ENCODE peak calls at places on chromosomes 7 and 10, in five cellular contexts. K, F, S, L and E are unnamed samples.

GRCh38 chr7:64951250-64951848 is 39.5 kb downstream of the ZNF117 start:
- DNase-seq in K (peak; percentile 74), F (peak; percentile 2), S (peak; percentile 66), L (peak; percentile 58), E (peak; percentile 56)

GRCh38 chr10:124701435-124701834 is 42.7 kb downstream of the FAM53B start:
- DNase-seq in K (no peak), F (no peak), S (no peak), L (peak; percentile 14), E (no peak)

GRCh38 chr7:74424291-74424880 is 29.3 kb upstream of the GTF2IRD1 start:
- DNase-seq in K (no peak), F (no peak), S (peak; percentile 39), L (no peak), E (no peak)

GRCh38 chr7:3092468-3092867 is 48.8 kb upstream of the CARD11 start:
- DNase-seq in K (no peak), F (no peak), S (no peak), L (no peak), E (no peak)

GRCh38 chr7:128080169-128080568 is 48.9 kb upstream of the LRRC4 start:
- DNase-seq in K (no peak), F (no peak), S (no peak), L (no peak), E (peak; percentile 75)

GRCh38 chr7:125491137-125491536 is 561.5 kb upstream of the POT1 start:
- DNase-seq in K (peak; percentile 57), F (no peak), S (no peak), L (no peak), E (peak; percentile 80)

GRCh38 chr7:158846304-158846703 is 10.1 kb upstream of the DYNC2I1 start:
- DNase-seq in K (no peak), F (no peak), S (no peak), L (no peak), E (no peak)

GRCh38 chr10:77526861-77527617 is 110.6 kb downstream of the KCNMA1 start:
- DNase-seq in K (peak; percentile 53), F (no peak), S (no peak), L (no peak), E (no peak)

GRCh38 chr10:103724771-103725170 is 130.6 kb downstream of the SH3PXD2A start:
- DNase-seq in K (no peak), F (no peak), S (no peak), L (no peak), E (no peak)

GRCh38 chr7:101420436-101420835 is 57.8 kb downstream of the COL26A1 start:
- DNase-seq in K (peak; percentile 15), F (no peak), S (peak; percentile 62), L (no peak), E (peak; percentile 71)

GRCh38 chr10:6418613-6419216 is 161.4 kb downstream of the PRKCQ start:
- DNase-seq in K (no peak), F (no peak), S (no peak), L (no peak), E (no peak)

GRCh38 chr10:89887830-89888229 is 186.4 kb downstream of the KIF20B start:
- DNase-seq in K (no peak), F (no peak), S (no peak), L (peak; percentile 54), E (peak; percentile 50)

GRCh38 chr7:132084776-132085388 is 491.4 kb downstream of the PLXNA4 start:
- DNase-seq in K (peak; percentile 30), F (no peak), S (no peak), L (no peak), E (no peak)

GRCh38 chr10:92173996-92174395 is 116.9 kb downstream of the CPEB3 start:
- DNase-seq in K (peak; percentile 1), F (peak; percentile 2), S (no peak), L (no peak), E (no peak)

GRCh38 chr7:88357295-88357694 is 50.6 kb upstream of the STEAP4 start:
- DNase-seq in K (peak; percentile 63), F (no peak), S (no peak), L (peak; percentile 24), E (no peak)

GRCh38 chr7:93447509-93447908 is 127.0 kb downstream of the CALCR start:
- DNase-seq in K (no peak), F (no peak), S (no peak), L (no peak), E (no peak)

GRCh38 chr7:91414734-91415133 is 150.5 kb downstream of the FZD1 start:
- DNase-seq in K (no peak), F (no peak), S (peak; percentile 48), L (no peak), E (peak; percentile 16)

GRCh38 chr7:101792051-101792651 is 25.3 kb upstream of the CUX1 start:
- DNase-seq in K (peak; percentile 35), F (no peak), S (peak; percentile 78), L (peak; percentile 86), E (no peak)

GRCh38 chr7:79778786-79779382 is 325.4 kb upstream of the MAGI2 start:
- DNase-seq in K (no peak), F (no peak), S (no peak), L (peak; percentile 91), E (no peak)

GRCh38 chr10:90413196-90413595 is 444.6 kb downstream of the HTR7 start:
- DNase-seq in K (peak; percentile 61), F (no peak), S (no peak), L (peak; percentile 1), E (no peak)

GRCh38 chr10:132538790-132539421 is 1.3 kb downstream of the INPP5A start:
- DNase-seq in K (no peak), F (no peak), S (peak; percentile 9), L (no peak), E (no peak)

GRCh38 chr7:117951285-117951684 is 78.0 kb upstream of the CTTNBP2 start:
- DNase-seq in K (peak; percentile 83), F (no peak), S (no peak), L (no peak), E (no peak)

GRCh38 chr7:151339651-151340377 is 1.8 kb upstream of the NUB1 start:
- DNase-seq in K (no peak), F (no peak), S (no peak), L (no peak), E (no peak)

GRCh38 chr7:41886906-41887311 is 184.0 kb upstream of the INHBA start:
- DNase-seq in K (peak; percentile 52), F (no peak), S (no peak), L (peak; percentile 98), E (peak; percentile 17)